ENCODE peak calls at places on chromosomes 16 and 17, in four cellular contexts. Q is astrocyte, B is HL-60, L is mucosa of descending colon. K is an unnamed sample.

GRCh38 chr17:29241015-29241963 is 5.4 kb upstream of the CRYBA1 start:
- DNase-seq in B (peak; percentile 60), L (no peak), Q (peak; percentile 96), K (peak; percentile 98)

GRCh38 chr16:72637306-72637705 is 410.6 kb downstream of the ZFHX3 start:
- DNase-seq in Q (peak; percentile 68), B (no peak), L (no peak), K (peak; percentile 66)

GRCh38 chr16:19644877-19645276 is 73.2 kb downstream of the KNOP1 start:
- DNase-seq in L (no peak), Q (no peak), B (no peak), K (no peak)

GRCh38 chr17:5241861-5242671 is 7.4 kb upstream of the SCIMP start:
- DNase-seq in B (no peak), Q (no peak), L (peak; percentile 41), K (no peak)

GRCh38 chr16:89132194-89133005 is 38.7 kb downstream of the ACSF3 start:
- DNase-seq in L (peak; percentile 14), Q (no peak), B (no peak), K (no peak)

GRCh38 chr16:47732806-47733150 is 271.6 kb downstream of the PHKB start:
- DNase-seq in L (no peak), B (no peak), Q (peak; percentile 98), K (peak; percentile 82)

GRCh38 chr17:81722184-81723120 is 10.4 kb downstream of the SLC25A10 start:
- DNase-seq in Q (no peak), L (peak; percentile 98), B (no peak), K (no peak)

GRCh38 chr16:54928016-54928356 is 2.7 kb upstream of the IRX5 start:
- DNase-seq in B (peak; percentile 53), Q (no peak), L (no peak), K (peak; percentile 46)

GRCh38 chr17:37570527-37571093 is 38.6 kb downstream of the SYNRG start:
- DNase-seq in B (peak; percentile 56), L (peak; percentile 68), Q (peak; percentile 51), K (peak; percentile 76)

GRCh38 chr17:7354262-7354781 is 634 bp upstream of the TMEM95 start:
- DNase-seq in Q (peak; percentile 63), L (no peak), B (no peak), K (peak; percentile 74)

GRCh38 chr17:60827920-60828319 is 150.3 kb downstream of the BCAS3 start:
- DNase-seq in Q (no peak), L (no peak), B (no peak), K (no peak)

GRCh38 chr17:8080208-8080798 is 7.2 kb downstream of the ALOX12B start:
- DNase-seq in B (no peak), Q (no peak), L (no peak), K (no peak)

GRCh38 chr16:83433201-83433600 is 374.6 kb upstream of the HSBP1 start:
- DNase-seq in B (no peak), Q (peak; percentile 50), L (no peak), K (no peak)

GRCh38 chr17:81941484-81942166 is 4.5 kb upstream of the PYCR1 start:
- DNase-seq in B (no peak), L (no peak), Q (no peak), K (no peak)

GRCh38 chr17:43366809-43367587 is 31.8 kb upstream of the ARL4D start:
- DNase-seq in Q (peak; percentile 50), L (no peak), B (no peak), K (no peak)

GRCh38 chr16:86619263-86619935 is 41.0 kb downstream of the FOXL1 start:
- DNase-seq in B (no peak), Q (no peak), L (no peak), K (no peak)

DNA sequence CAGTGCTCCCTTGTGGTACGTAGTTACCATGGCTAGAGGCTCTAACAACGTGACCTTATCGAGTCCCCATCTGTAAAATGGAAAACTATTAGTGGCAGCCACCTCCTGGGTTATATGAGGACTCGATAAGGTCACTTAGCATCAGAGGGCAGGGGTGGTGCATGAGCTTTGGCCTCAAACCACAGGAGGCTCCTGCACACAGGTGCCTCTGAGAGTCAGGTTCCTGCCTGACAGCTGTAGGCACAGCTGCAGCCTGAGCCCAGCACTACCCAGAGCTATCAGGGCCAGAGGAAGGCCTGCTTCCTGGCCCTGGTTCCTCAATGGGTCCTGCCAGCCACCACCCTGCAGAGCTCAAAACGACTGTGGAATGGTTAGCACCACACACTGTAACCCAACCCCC is 57.2 kb upstream of the SEC14L1 start:
- DNase-seq in B (no peak), L (no peak), Q (no peak), K (no peak)
- TF ChIP-seq CTCF in B (no peak), L (no peak), Q (no peak), K (no peak)

DNA sequence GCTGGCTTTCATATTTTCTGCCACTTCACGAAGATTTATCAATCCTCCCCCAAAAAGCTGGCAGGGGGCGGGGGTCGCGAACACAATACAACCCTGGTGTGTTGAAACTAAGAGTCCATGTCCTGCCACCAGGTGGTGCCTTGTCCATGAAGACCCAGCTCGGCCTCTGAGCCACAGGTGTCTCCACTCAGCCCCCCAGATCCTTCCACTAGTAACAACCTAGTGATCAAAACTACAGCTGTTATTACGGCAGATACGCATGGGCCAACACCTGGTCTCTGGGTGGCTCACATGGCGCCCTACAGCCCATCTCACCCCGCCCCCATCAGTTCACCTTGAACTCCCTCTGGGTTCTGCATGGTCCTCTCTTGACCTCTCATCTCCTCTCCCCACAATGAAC is 27.7 kb downstream of the USP7 start:
- DNase-seq in Q (no peak), B (no peak), L (no peak), K (no peak)
- TF ChIP-seq CTCF in Q (no peak), B (no peak), L (no peak), K (peak; percentile 41)

GRCh38 chr17:15260376-15261062 is 4.6 kb downstream of the PMP22 start:
- DNase-seq in L (peak; percentile 91), B (peak; percentile 28), Q (peak; percentile 83), K (peak; percentile 81)
- TF ChIP-seq CTCF in L (peak; percentile 90), B (no peak), Q (peak; percentile 52), K (peak; percentile 93)

GRCh38 chr16:2518823-2519710 is 1.1 kb upstream of the AMDHD2 start:
- DNase-seq in Q (no peak), L (peak; percentile 51), B (no peak), K (no peak)

GRCh38 chr16:2523801-2524231 is 3.6 kb downstream of the AMDHD2 start:
- DNase-seq in Q (no peak), B (no peak), L (peak; percentile 38), K (no peak)

GRCh38 chr16:2519711-2520080 is 475 bp upstream of the AMDHD2 start:
- DNase-seq in B (no peak), Q (no peak), L (no peak), K (no peak)

GRCh38 chr16:2520097-2520783 is at the start of gene AMDHD2:
- DNase-seq in L (peak; percentile 94), Q (peak; percentile 70), B (peak; percentile 83), K (peak; percentile 85)

GRCh38 chr16:2520784-2521577 is 810 bp downstream of the AMDHD2 start:
- DNase-seq in B (peak; percentile 64), L (peak; percentile 63), Q (no peak), K (no peak)
- TF ChIP-seq CTCF in B (no peak), L (no peak), Q (no peak), K (no peak)

GRCh38 chr17:41733348-41734138 is 900 bp downstream of the HAP1 start:
- DNase-seq in B (no peak), Q (no peak), L (no peak), K (no peak)
- TF ChIP-seq CTCF in B (no peak), Q (no peak), L (no peak), K (no peak)

GRCh38 chr17:57906910-57907309 is 48.3 kb downstream of the CUEDC1 start:
- DNase-seq in L (no peak), Q (no peak), B (no peak), K (no peak)
- TF ChIP-seq CTCF in L (no peak), Q (peak; percentile 3), B (no peak), K (peak; percentile 62)

GRCh38 chr16:79949417-79949816 is 348.9 kb upstream of the MAF start:
- DNase-seq in Q (no peak), B (no peak), L (no peak), K (no peak)
- TF ChIP-seq CTCF in Q (no peak), B (no peak), L (no peak), K (no peak)

GRCh38 chr17:77429985-77430752 is 289.4 kb downstream of the SEC14L1 start:
- DNase-seq in L (peak; percentile 90), B (peak; percentile 72), Q (peak; percentile 99), K (peak; percentile 99)
- TF ChIP-seq CTCF in L (peak; percentile 64), B (no peak), Q (peak; percentile 77), K (peak; percentile 92)

GRCh38 chr17:75773121-75773807 is 8.3 kb upstream of the GALK1 start:
- DNase-seq in L (no peak), Q (no peak), B (no peak), K (no peak)
- TF ChIP-seq CTCF in L (no peak), Q (no peak), B (no peak), K (no peak)